ENCODE peak calls at places on chromosomes 5 and 9, in five cellular contexts. D, A, M, S and V are unnamed samples.

GRCh38 chr5:67636091-67636490 is 439.5 kb upstream of the CD180 start:
- DNase-seq in D (no peak), A (no peak), M (peak; percentile 8), S (no peak), V (no peak)

GRCh38 chr5:134460551-134460950 is 48.9 kb upstream of the CDKN2AIPNL start:
- DNase-seq in D (no peak), A (no peak), M (no peak), S (peak; percentile 80), V (no peak)

GRCh38 chr9:86175223-86175622 is 75.9 kb upstream of the GOLM1 start:
- DNase-seq in D (no peak), A (no peak), M (no peak), S (no peak), V (no peak)

GRCh38 chr9:97895695-97896332 is 26.5 kb downstream of the TRMO start:
- DNase-seq in D (no peak), A (no peak), M (no peak), S (peak; percentile 56), V (no peak)

GRCh38 chr5:38756068-38756467 is 89.7 kb upstream of the OSMR start:
- DNase-seq in D (peak; percentile 38), A (no peak), M (no peak), S (no peak), V (no peak)

GRCh38 chr5:116473706-116474105 is 100.9 kb downstream of the SEMA6A start:
- DNase-seq in D (no peak), A (no peak), M (no peak), S (no peak), V (no peak)

GRCh38 chr5:173925449-173926071 is 37.4 kb downstream of the CPEB4 start:
- DNase-seq in D (no peak), A (no peak), M (peak; percentile 46), S (peak; percentile 77), V (peak; percentile 32)

GRCh38 chr5:1470762-1471211 is 25.5 kb upstream of the SLC6A3 start:
- DNase-seq in D (no peak), A (no peak), M (no peak), S (no peak), V (no peak)

GRCh38 chr5:35436441-35437057 is 181.1 kb upstream of the SPEF2 start:
- DNase-seq in D (peak; percentile 21), A (no peak), M (peak; percentile 59), S (peak; percentile 77), V (no peak)

GRCh38 chr5:43769576-43770352 is 166.8 kb downstream of the NNT start:
- DNase-seq in D (no peak), A (no peak), M (peak; percentile 22), S (peak; percentile 86), V (no peak)

GRCh38 chr9:129193655-129194054 is 15.6 kb upstream of the IER5L start:
- DNase-seq in D (no peak), A (no peak), M (no peak), S (no peak), V (no peak)

GRCh38 chr9:133741716-133742115 is 3.6 kb upstream of the SARDH start:
- DNase-seq in D (no peak), A (no peak), M (no peak), S (no peak), V (no peak)

GRCh38 chr5:131491749-131492148 is 143.3 kb downstream of the RAPGEF6 start:
- DNase-seq in D (no peak), A (no peak), M (no peak), S (no peak), V (no peak)

GRCh38 chr9:3732077-3733038 is 206.6 kb upstream of the RFX3 start:
- DNase-seq in D (peak; percentile 57), A (no peak), M (peak; percentile 74), S (peak; percentile 84), V (peak; percentile 0)

GRCh38 chr5:96384353-96384752 is 48.7 kb downstream of the PCSK1 start:
- DNase-seq in D (no peak), A (no peak), M (no peak), S (peak; percentile 93), V (no peak)

GRCh38 chr5:149135536-149136201 is 5.6 kb upstream of the ABLIM3 start:
- DNase-seq in D (no peak), A (no peak), M (peak; percentile 56), S (peak; percentile 77), V (no peak)

GRCh38 chr9:134035041-134036039 is 10.1 kb downstream of the BRD3OS start:
- DNase-seq in D (no peak), A (no peak), M (no peak), S (no peak), V (no peak)

GRCh38 chr5:151569132-151570046 is 21.7 kb downstream of the FAT2 start:
- DNase-seq in D (no peak), A (no peak), M (no peak), S (peak; percentile 42), V (no peak)

GRCh38 chr5:155353231-155353630 is 339.7 kb downstream of the KIF4B start:
- DNase-seq in D (no peak), A (no peak), M (no peak), S (no peak), V (no peak)

GRCh38 chr5:171893290-171893890 is 107.8 kb downstream of the SMIM23 start:
- DNase-seq in D (no peak), A (no peak), M (no peak), S (peak; percentile 8), V (no peak)

GRCh38 chr9:12414514-12414913 is 278.7 kb upstream of the TYRP1 start:
- DNase-seq in D (no peak), A (no peak), M (no peak), S (no peak), V (no peak)

GRCh38 chr5:5544094-5544663 is 121.7 kb downstream of the ICE1 start:
- DNase-seq in D (peak; percentile 98), A (no peak), M (no peak), S (no peak), V (no peak)

GRCh38 chr9:16869140-16869903 is 1.1 kb downstream of the BNC2 start:
- DNase-seq in D (no peak), A (no peak), M (peak; percentile 5), S (no peak), V (no peak)

GRCh38 chr9:95341262-95342011 is 23.9 kb upstream of the FANCC start:
- DNase-seq in D (no peak), A (no peak), M (no peak), S (peak; percentile 31), V (no peak)

GRCh38 chr5:65722575-65723424 is 795 bp downstream of the NLN start:
- DNase-seq in D (peak; percentile 77), A (no peak), M (peak; percentile 22), S (peak; percentile 74), V (no peak)